ENCODE peak calls at places on chromosomes 5 and 9, in six cellular contexts. J is heart right ventricle; T is CD8-positive, alpha-beta T cell; C is heart left ventricle; M is adrenal gland; O is Peyer's patch. I is an unnamed sample.

GRCh38 chr9:21837501-21837900 is 35.1 kb downstream of the MTAP start:
- DNase-seq in J (no peak), T (no peak), C (no peak), M (no peak), O (no peak), I (no peak)

GRCh38 chr9:28925184-28925583 is 1351.9 kb upstream of the C9orf72 start:
- DNase-seq in J (no peak), T (no peak), C (no peak), M (no peak), O (no peak), I (no peak)

GRCh38 chr5:8445139-8445538 is 576.2 kb downstream of the MTRR start:
- DNase-seq in J (no peak), T (no peak), C (no peak), M (no peak), O (no peak), I (no peak)

GRCh38 chr9:113682297-113682771 is 193.8 kb upstream of the ZNF618 start:
- DNase-seq in J (peak; percentile 57), T (no peak), C (peak; percentile 61), M (peak; percentile 78), O (peak; percentile 73), I (peak; percentile 32)

GRCh38 chr5:83718195-83718825 is 2.3 kb downstream of the HAPLN1 start:
- DNase-seq in J (no peak), T (no peak), C (no peak), M (peak; percentile 19), O (no peak), I (no peak)

GRCh38 chr9:129254566-129255287 is 76.7 kb upstream of the IER5L start:
- DNase-seq in J (no peak), T (no peak), C (no peak), M (no peak), O (peak; percentile 32), I (no peak)

GRCh38 chr5:945691-946541 is 53.2 kb downstream of the TRIP13 start:
- DNase-seq in J (no peak), T (no peak), C (no peak), M (no peak), O (peak; percentile 48), I (no peak)

GRCh38 chr5:73851782-73852181 is 225.8 kb downstream of the ARHGEF28 start:
- DNase-seq in J (no peak), T (no peak), C (no peak), M (no peak), O (no peak), I (no peak)

GRCh38 chr9:82410306-82410705 is 421.7 kb downstream of the SPATA31D1 start:
- DNase-seq in J (no peak), T (no peak), C (no peak), M (no peak), O (no peak), I (no peak)

GRCh38 chr9:14141736-14142135 is 172.2 kb downstream of the NFIB start:
- DNase-seq in J (no peak), T (no peak), C (no peak), M (no peak), O (no peak), I (no peak)

GRCh38 chr9:136981588-136982231 is 1.1 kb upstream of the LCNL1 start:
- DNase-seq in J (peak; percentile 78), T (peak; percentile 16), C (peak; percentile 89), M (no peak), O (no peak), I (no peak)

GRCh38 chr5:134581241-134581981 is 51.2 kb downstream of the SAR1B start:
- DNase-seq in J (no peak), T (no peak), C (no peak), M (no peak), O (peak; percentile 46), I (no peak)

GRCh38 chr9:91803143-91803940 is 146.7 kb downstream of the ROR2 start:
- DNase-seq in J (no peak), T (no peak), C (no peak), M (no peak), O (no peak), I (no peak)

GRCh38 chr9:134136117-134136996 is 475 bp downstream of the WDR5 start:
- DNase-seq in J (no peak), T (no peak), C (no peak), M (no peak), O (peak; percentile 60), I (no peak)

GRCh38 chr5:127342364-127342763 is 51.8 kb downstream of the MEGF10 start:
- DNase-seq in J (no peak), T (no peak), C (no peak), M (no peak), O (no peak), I (no peak)

GRCh38 chr9:99368341-99369326 is 146.6 kb downstream of the SEC61B start:
- DNase-seq in J (peak; percentile 62), T (no peak), C (peak; percentile 79), M (peak; percentile 60), O (no peak), I (peak; percentile 36)

GRCh38 chr5:10555134-10555733 is 8.6 kb upstream of the ANKRD33B start:
- DNase-seq in J (no peak), T (no peak), C (no peak), M (no peak), O (no peak), I (no peak)

GRCh38 chr5:103259705-103260355 is 1.3 kb downstream of the MACIR start:
- DNase-seq in J (no peak), T (no peak), C (peak; percentile 45), M (peak; percentile 40), O (no peak), I (no peak)

GRCh38 chr9:75531588-75531987 is 358.9 kb upstream of the PCSK5 start:
- DNase-seq in J (no peak), T (no peak), C (no peak), M (no peak), O (no peak), I (peak; percentile 25)

GRCh38 chr5:51391175-51391574 is 7.9 kb downstream of the ISL1 start:
- DNase-seq in J (no peak), T (no peak), C (no peak), M (no peak), O (no peak), I (no peak)

GRCh38 chr9:31336391-31336790 is 1048.1 kb upstream of the ACO1 start:
- DNase-seq in J (no peak), T (no peak), C (no peak), M (no peak), O (no peak), I (no peak)

GRCh38 chr5:32232441-32233219 is 58.5 kb upstream of the GOLPH3 start:
- DNase-seq in J (peak; percentile 68), T (peak; percentile 68), C (peak; percentile 74), M (peak; percentile 83), O (peak; percentile 80), I (no peak)

GRCh38 chr9:126618590-126619335 is 5.0 kb downstream of the LMX1B start:
- DNase-seq in J (no peak), T (no peak), C (no peak), M (no peak), O (peak; percentile 37), I (no peak)

GRCh38 chr5:157570801-157571200 is 4.8 kb downstream of the ADAM19 start:
- DNase-seq in J (no peak), T (no peak), C (no peak), M (no peak), O (no peak), I (no peak)

GRCh38 chr5:132905938-132906337 is 32.5 kb downstream of the LEAP2 start:
- DNase-seq in J (no peak), T (no peak), C (no peak), M (no peak), O (no peak), I (no peak)

GRCh38 chr9:97703437-97704326 is 6.5 kb upstream of the XPA start:
- DNase-seq in J (no peak), T (peak; percentile 31), C (no peak), M (peak; percentile 76), O (no peak), I (no peak)

GRCh38 chr5:67493676-67494075 is 297.1 kb upstream of the CD180 start:
- DNase-seq in J (peak; percentile 13), T (no peak), C (peak; percentile 40), M (no peak), O (peak; percentile 58), I (no peak)
- TF ChIP-seq CTCF in J (peak; percentile 41), T (no peak), C (peak; percentile 48), M (peak; percentile 32), O (peak; percentile 11), I (peak; percentile 18)

GRCh38 chr5:80194470-80194869 is 61.4 kb downstream of the SERINC5 start:
- DNase-seq in J (no peak), T (no peak), C (no peak), M (no peak), O (no peak), I (no peak)
- H3K4me1 ChIP-seq in J (peaks cover 48% of the 10 kb centered on the region), T (peaks cover 94% of the 10 kb centered on the region), C (peaks cover 63% of the 10 kb centered on the region), M (peaks cover 43% of the 10 kb centered on the region), O (no peaks in the 10 kb centered on the region), I (peaks cover 11% of the 10 kb centered on the region)

GRCh38 chr5:62494772-62495171 is 82.2 kb downstream of the IPO11 start:
- DNase-seq in J (no peak), T (no peak), C (no peak), M (no peak), O (no peak), I (no peak)
- H3K27ac ChIP-seq in J (no peak overlapping the region), T (no peak overlapping the region), C (no peak overlapping the region), M (no peak overlapping the region), O (no peak overlapping the region), I (no peak overlapping the region)

GRCh38 chr5:111755942-111756353 is 1.0 kb downstream of the NREP start:
- DNase-seq in J (no peak), T (no peak), C (no peak), M (no peak), O (no peak), I (no peak)

GRCh38 chr5:111755264-111755941 is 1.6 kb downstream of the NREP start:
- DNase-seq in J (no peak), T (no peak), C (no peak), M (no peak), O (no peak), I (no peak)

GRCh38 chr5:111758284-111758628 is 1.3 kb upstream of the NREP start:
- DNase-seq in J (no peak), T (no peak), C (no peak), M (no peak), O (no peak), I (no peak)

GRCh38 chr5:111757582-111758283 is 739 bp upstream of the NREP start:
- DNase-seq in J (peak; percentile 97), T (peak; percentile 84), C (peak; percentile 97), M (peak; percentile 94), O (peak; percentile 88), I (peak; percentile 69)

DNA sequence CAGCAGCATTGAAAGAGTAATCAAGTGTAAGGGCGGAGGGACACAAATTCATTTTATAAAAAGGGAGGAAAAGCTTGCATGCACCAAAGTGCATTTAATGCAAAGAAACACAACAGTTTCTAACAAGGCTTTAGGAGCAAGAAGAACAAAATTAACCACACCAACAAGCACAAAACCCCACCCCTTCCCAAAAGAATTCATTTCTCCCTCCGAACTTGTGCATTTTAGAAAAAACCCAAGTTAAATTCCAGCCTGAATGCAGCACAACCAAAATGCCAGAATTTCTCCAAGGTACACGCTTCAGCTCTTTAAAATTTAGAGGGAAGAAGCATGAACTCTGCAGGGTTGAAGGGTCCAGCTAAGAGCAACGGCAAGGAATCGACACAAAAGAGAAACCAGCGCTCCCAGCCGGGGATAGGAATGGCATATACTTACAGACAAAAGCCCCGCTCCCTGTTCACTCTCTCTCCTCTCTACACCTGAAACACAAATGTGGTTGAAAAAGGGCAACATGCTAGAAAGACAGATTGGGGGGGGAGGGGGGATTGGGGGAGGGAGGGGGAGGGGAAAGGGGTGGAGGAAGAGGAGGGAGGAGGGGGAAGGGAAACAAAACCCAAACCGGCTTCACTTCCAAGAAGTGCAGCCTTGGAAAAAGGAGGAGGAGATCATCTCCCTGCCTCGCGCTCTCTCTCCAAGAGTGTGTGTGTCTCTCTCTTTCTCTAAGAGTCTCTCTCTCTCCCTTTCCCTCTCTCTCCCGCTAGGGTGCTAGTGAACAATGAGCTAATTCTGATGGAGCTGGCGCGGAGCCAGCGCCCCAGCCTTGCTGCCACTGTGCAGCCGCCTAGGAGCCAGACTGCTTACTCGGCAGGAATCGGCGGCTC is at the start of gene NREP:
- DNase-seq in J (peak; percentile 91), T (peak; percentile 85), C (peak; percentile 90), M (peak; percentile 93), O (peak; percentile 88), I (peak; percentile 78)
- TF ChIP-seq CTCF in J (peak; percentile 28), T (peak; percentile 5), C (peak; percentile 39), M (peak; percentile 61), O (no peak), I (peak; percentile 59)

I was measured in thoracic aorta.